ENCODE peak calls at places on chromosomes 16 and 17, in nine cellular contexts. G is NCI-H1092; C is DMS 273 treated with DMSO at 0.1 percent for 48 hours; S is AG10803; I is COR-L47; H is stimulated activated CD4-positive, alpha-beta T cell treated with anti-CD3 and anti-CD28 coated beads, Interleukin-4, amount 100 ng/mL, for 4 hours; Y is upper lobe of right lung; O is glutamatergic neuron; F is SW 1271. W is an unnamed sample.

GRCh38 chr17:37650419-37651003 is 7.3 kb upstream of the DDX52 start:
- DNase-seq in F (no peak), I (peak; percentile 39), G (no peak), C (no peak), Y (no peak), S (peak; percentile 66), H (no peak), O (peak; percentile 52), W (peak; percentile 64)

GRCh38 chr17:42924891-42925290 is 24.3 kb downstream of the G6PC1 start:
- DNase-seq in G (no peak), S (no peak), F (no peak), C (no peak), I (no peak), Y (no peak), O (no peak), H (no peak), W (no peak)

GRCh38 chr17:44218344-44219125 is 940 bp downstream of the UBTF start:
- DNase-seq in S (peak; percentile 89), F (peak; percentile 69), O (peak; percentile 79), C (peak; percentile 59), H (peak; percentile 88), Y (peak; percentile 95), G (peak; percentile 94), I (peak; percentile 90), W (peak; percentile 93)

GRCh38 chr16:82651921-82652601 is 25.3 kb downstream of the CDH13 start:
- DNase-seq in I (no peak), C (no peak), O (no peak), Y (no peak), H (no peak), F (no peak), S (no peak), G (no peak), W (no peak)

GRCh38 chr17:77959216-77959925 is 868 bp downstream of the TNRC6C start:
- DNase-seq in I (no peak), S (no peak), C (no peak), O (peak; percentile 39), Y (no peak), H (peak; percentile 12), F (no peak), G (no peak), W (no peak)

GRCh38 chr17:61997649-61998048 is 67.4 kb downstream of the MED13 start:
- DNase-seq in C (no peak), Y (no peak), I (no peak), G (no peak), F (no peak), S (peak; percentile 46), H (no peak), O (no peak), W (no peak)

GRCh38 chr17:20961551-20961950 is 81.3 kb downstream of the USP22 start:
- DNase-seq in F (no peak), O (no peak), G (no peak), H (no peak), Y (no peak), C (no peak), I (no peak), S (peak; percentile 35), W (no peak)

GRCh38 chr17:13395346-13395745 is 206.4 kb downstream of the HS3ST3A1 start:
- DNase-seq in I (no peak), C (no peak), G (no peak), H (no peak), S (peak; percentile 61), Y (no peak), F (no peak), O (no peak), W (no peak)

GRCh38 chr16:87681990-87682570 is 79.8 kb downstream of the JPH3 start:
- DNase-seq in G (no peak), I (no peak), O (no peak), H (no peak), S (peak; percentile 72), C (no peak), Y (no peak), F (no peak), W (no peak)

GRCh38 chr17:37643829-37644228 is 583 bp upstream of the DDX52 start:
- DNase-seq in C (no peak), G (no peak), I (no peak), S (peak; percentile 1), F (no peak), Y (no peak), H (no peak), O (no peak), W (no peak)

GRCh38 chr16:10122546-10122945 is 59.7 kb downstream of the GRIN2A start:
- DNase-seq in C (no peak), G (no peak), O (no peak), F (no peak), I (no peak), S (no peak), H (no peak), Y (no peak), W (no peak)

GRCh38 chr17:75447951-75448856 is 8.2 kb upstream of the TMEM94 start:
- DNase-seq in I (no peak), F (no peak), H (no peak), G (no peak), O (no peak), C (no peak), Y (no peak), S (no peak), W (no peak)

GRCh38 chr17:27579304-27579703 is 51.7 kb upstream of the LGALS9 start:
- DNase-seq in G (no peak), O (no peak), F (no peak), H (no peak), Y (no peak), S (no peak), I (no peak), C (no peak), W (no peak)

GRCh38 chr17:70034158-70034557 is 40.9 kb upstream of the KCNJ16 start:
- DNase-seq in C (no peak), S (no peak), H (no peak), Y (no peak), O (no peak), F (no peak), G (no peak), I (no peak), W (no peak)

GRCh38 chr17:72053069-72053846 is 67.6 kb upstream of the SOX9 start:
- DNase-seq in H (no peak), G (peak; percentile 66), S (no peak), Y (no peak), I (no peak), F (no peak), O (peak; percentile 45), C (peak; percentile 45), W (no peak)

GRCh38 chr16:27611340-27611739 is 61.4 kb downstream of the KATNIP start:
- DNase-seq in C (no peak), H (no peak), O (no peak), F (no peak), Y (no peak), I (no peak), G (no peak), S (no peak), W (no peak)

GRCh38 chr17:56992364-56992763 is 14.4 kb downstream of the SCPEP1 start:
- DNase-seq in F (no peak), O (no peak), C (no peak), I (no peak), Y (no peak), S (no peak), H (no peak), G (no peak), W (no peak)

GRCh38 chr16:89402962-89403361 is 87.4 kb downstream of the ANKRD11 start:
- DNase-seq in F (no peak), H (peak; percentile 39), S (no peak), O (no peak), Y (no peak), I (no peak), G (no peak), C (no peak), W (no peak)

W was measured in NCI-H460.